ENCODE peak calls at places on chromosomes 1 and 21, in six cellular contexts. G, A, W, O, B and J are unnamed samples.

GRCh38 chr1:150562384-150563339 is 13.5 kb downstream of the ADAMTSL4 start:
- DNase-seq in G (no peak), A (no peak), W (no peak), O (no peak), B (peak), J (no peak)

GRCh38 chr1:206985162-206985749 is 15.0 kb upstream of the FCAMR start:
- DNase-seq in G (no peak), A (no peak), W (no peak), O (no peak), B (no peak), J (no peak)

GRCh38 chr1:19313636-19313959 is 1.5 kb downstream of the SLC66A1 start:
- DNase-seq in G (no peak), A (no peak), W (no peak), O (no peak), B (no peak), J (peak)

GRCh38 chr1:173014145-173014544 is 36.6 kb downstream of the TNFSF18 start:
- DNase-seq in G (no peak), A (no peak), W (no peak), O (no peak), B (no peak), J (no peak)

GRCh38 chr1:212651977-212652376 is 43.4 kb downstream of the ATF3 start:
- DNase-seq in G (no peak), A (no peak), W (no peak), O (no peak), B (no peak), J (no peak)

GRCh38 chr1:209886219-209886536 is 51.8 kb upstream of the SYT14 start:
- DNase-seq in G (no peak), A (no peak), W (no peak), O (no peak), B (no peak), J (no peak)

GRCh38 chr1:115977481-115978258 is 1.4 kb downstream of the SLC22A15 start:
- DNase-seq in G (no peak), A (no peak), W (no peak), O (peak), B (no peak), J (no peak)

GRCh38 chr1:18991585-18991984 is 35.1 kb upstream of the IFFO2 start:
- DNase-seq in G (no peak), A (no peak), W (no peak), O (no peak), B (no peak), J (peak)

GRCh38 chr1:76330993-76331603 is 256.6 kb downstream of the ST6GALNAC3 start:
- DNase-seq in G (peak), A (peak), W (peak), O (peak), B (no peak), J (peak)

GRCh38 chr1:224722838-224723237 is 106.7 kb downstream of the CNIH3 start:
- DNase-seq in G (no peak), A (no peak), W (no peak), O (no peak), B (no peak), J (no peak)

GRCh38 chr1:119373465-119373864 is 4.9 kb downstream of the HAO2 start:
- DNase-seq in G (no peak), A (peak), W (peak), O (no peak), B (no peak), J (no peak)

GRCh38 chr1:57489342-57490036 is 65.6 kb upstream of the DAB1 start:
- DNase-seq in G (peak), A (no peak), W (peak), O (no peak), B (no peak), J (no peak)

GRCh38 chr1:223872308-223872878 is 26.6 kb upstream of the TP53BP2 start:
- DNase-seq in G (no peak), A (no peak), W (no peak), O (no peak), B (no peak), J (no peak)

GRCh38 chr21:35048706-35049617 is at the start of gene RUNX1:
- DNase-seq in G (no peak), A (no peak), W (peak), O (no peak), B (peak), J (peak)

GRCh38 chr1:115183158-115183557 is 93.9 kb upstream of the TSPAN2 start:
- DNase-seq in G (no peak), A (no peak), W (no peak), O (no peak), B (no peak), J (no peak)

GRCh38 chr1:107559881-107560280 is 405.1 kb downstream of the VAV3 start:
- DNase-seq in G (no peak), A (no peak), W (no peak), O (no peak), B (no peak), J (no peak)

GRCh38 chr1:244865028-244865371 is 657 bp upstream of the HNRNPU start:
- DNase-seq in G (no peak), A (peak), W (no peak), O (peak), B (no peak), J (peak)

GRCh38 chr1:218367118-218367517 is 22.0 kb downstream of the TGFB2 start:
- DNase-seq in G (no peak), A (no peak), W (no peak), O (peak), B (no peak), J (no peak)

GRCh38 chr1:20732588-20733360 is at the start of gene SH2D5:
- DNase-seq in G (peak), A (peak), W (peak), O (peak), B (peak), J (peak)

GRCh38 chr1:1437033-1437903 is 1.8 kb downstream of the VWA1 start:
- DNase-seq in G (no peak), A (no peak), W (no peak), O (no peak), B (no peak), J (no peak)

GRCh38 chr1:86388228-86388627 is 7.9 kb downstream of the ODF2L start:
- DNase-seq in G (no peak), A (no peak), W (no peak), O (no peak), B (no peak), J (no peak)

GRCh38 chr1:152049291-152050073 is 12.7 kb upstream of the S100A11 start:
- DNase-seq in G (no peak), A (no peak), W (peak), O (no peak), B (no peak), J (no peak)

GRCh38 chr1:20660363-20661234 is 570 bp downstream of the DDOST start:
- DNase-seq in G (no peak), A (no peak), W (no peak), O (no peak), B (no peak), J (no peak)

GRCh38 chr1:53643881-53644390 is 95.0 kb downstream of the GLIS1 start:
- DNase-seq in G (no peak), A (no peak), W (no peak), O (no peak), B (no peak), J (no peak)

GRCh38 chr1:220761688-220762427 is 13.7 kb downstream of the MTARC2 start:
- DNase-seq in G (no peak), A (no peak), W (no peak), O (peak), B (no peak), J (no peak)

GRCh38 chr1:211541715-211542477 is 37.1 kb downstream of the SLC30A1 start:
- DNase-seq in G (no peak), A (no peak), W (peak), O (peak), B (no peak), J (no peak)

GRCh38 chr1:33081554-33082305 is 777 bp downstream of the AZIN2 start:
- DNase-seq in G (no peak), A (no peak), W (no peak), O (no peak), B (no peak), J (peak)

GRCh38 chr1:83555871-83556270 is 443.1 kb downstream of the TTLL7 start:
- DNase-seq in G (no peak), A (no peak), W (no peak), O (no peak), B (no peak), J (no peak)

GRCh38 chr1:15370781-15371467 is 38.8 kb upstream of the EFHD2 start:
- DNase-seq in G (no peak), A (no peak), W (peak), O (peak), B (no peak), J (no peak)

GRCh38 chr1:222616535-222616934 is 1.4 kb upstream of the MIA3 start:
- DNase-seq in G (no peak), A (no peak), W (peak), O (peak), B (no peak), J (no peak)

GRCh38 chr1:228291906-228292608 is 84.2 kb downstream of the OBSCN start:
- DNase-seq in G (no peak), A (no peak), W (no peak), O (no peak), B (no peak), J (no peak)

GRCh38 chr1:10489291-10490055 is 14.7 kb downstream of the PEX14 start:
- DNase-seq in G (no peak), A (no peak), W (no peak), O (no peak), B (no peak), J (no peak)

GRCh38 chr21:42063578-42064521 is 7.3 kb upstream of the UMODL1 start:
- DNase-seq in G (no peak), A (no peak), W (no peak), O (no peak), B (peak), J (no peak)
- TF ChIP-seq BHLHE40 in G (no peak), A (no peak), W (no peak), O (no peak), B (peak), J (no peak)

GRCh38 chr21:38470762-38471161 is 27.5 kb downstream of the ERG start:
- DNase-seq in G (no peak), A (peak), W (no peak), O (no peak), B (no peak), J (no peak)

GRCh38 chr21:38472709-38473108 is 25.6 kb downstream of the ERG start:
- DNase-seq in G (no peak), A (no peak), W (no peak), O (no peak), B (no peak), J (no peak)

GRCh38 chr21:38468989-38469388 is 29.3 kb downstream of the ERG start:
- DNase-seq in G (no peak), A (peak), W (no peak), O (peak), B (no peak), J (no peak)

GRCh38 chr21:38474124-38474523 is 24.2 kb downstream of the ERG start:
- DNase-seq in G (no peak), A (no peak), W (no peak), O (no peak), B (no peak), J (no peak)

GRCh38 chr21:38471766-38472165 is 26.5 kb downstream of the ERG start:
- DNase-seq in G (no peak), A (no peak), W (no peak), O (no peak), B (no peak), J (no peak)
- TF ChIP-seq BHLHE40 in G (no peak), A (no peak), W (no peak), O (no peak), B (no peak), J (no peak)

GRCh38 chr1:37605806-37606474 is 10.2 kb upstream of the GNL2 start:
- DNase-seq in G (no peak), A (no peak), W (no peak), O (no peak), B (no peak), J (no peak)

GRCh38 chr1:37601441-37601840 is 5.7 kb upstream of the GNL2 start:
- DNase-seq in G (no peak), A (no peak), W (no peak), O (no peak), B (no peak), J (no peak)

GRCh38 chr1:37599940-37600339 is 4.2 kb upstream of the GNL2 start:
- DNase-seq in G (no peak), A (no peak), W (no peak), O (no peak), B (no peak), J (no peak)

GRCh38 chr1:37605061-37605650 is 9.4 kb upstream of the GNL2 start:
- DNase-seq in G (no peak), A (no peak), W (no peak), O (peak), B (no peak), J (peak)

DNA sequence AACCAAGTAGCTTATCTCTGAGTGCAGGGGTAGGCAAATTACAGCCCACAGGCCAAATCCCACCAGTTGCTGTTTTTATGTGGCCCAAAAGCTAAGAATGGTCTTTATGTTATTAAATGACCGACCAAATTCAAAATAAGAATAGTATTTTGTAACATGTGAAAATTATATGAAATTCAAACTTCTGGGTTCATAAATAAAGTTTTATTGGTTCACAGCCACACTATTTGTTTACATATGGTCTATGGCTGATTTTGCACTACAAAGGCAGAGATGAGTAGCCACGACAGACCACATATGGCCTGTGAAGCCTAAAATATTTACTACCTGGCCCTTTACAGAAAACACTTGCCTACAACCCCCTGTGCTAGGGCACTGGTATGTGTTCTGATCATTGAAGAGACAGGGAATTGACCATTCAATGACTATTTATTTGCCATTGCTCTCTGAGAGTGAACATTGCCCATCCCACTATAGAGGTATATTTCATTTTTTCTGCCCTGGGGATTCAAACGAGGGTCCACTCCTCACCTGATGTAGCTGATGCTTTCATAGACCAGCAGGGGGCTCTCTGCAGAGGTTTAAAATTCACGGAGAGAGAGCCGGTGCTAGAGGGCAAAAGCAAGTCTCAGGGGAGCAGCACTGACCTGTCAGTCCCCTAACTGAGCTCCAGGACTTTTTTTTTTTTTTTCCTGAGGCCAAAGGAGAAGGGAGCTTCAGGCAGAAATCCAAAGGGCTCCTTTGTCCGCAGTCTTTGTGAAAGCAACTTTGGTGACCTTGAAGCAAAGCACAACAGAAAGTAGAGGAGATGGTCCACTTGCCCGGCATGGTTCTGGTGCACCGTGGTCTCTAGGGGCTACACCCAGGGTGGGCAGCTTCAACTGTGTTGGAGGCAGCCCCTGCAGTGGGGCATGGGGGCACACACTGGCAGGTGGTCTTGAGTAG is 7.3 kb upstream of the GNL2 start:
- DNase-seq in G (peak), A (peak), W (peak), O (peak), B (no peak), J (peak)
- TF ChIP-seq BHLHE40 in G (no peak), A (no peak), W (no peak), O (no peak), B (no peak), J (no peak)

GRCh38 chr1:25758466-25759070 is 41.4 kb upstream of the SELENON start:
- DNase-seq in G (no peak), A (no peak), W (no peak), O (peak), B (no peak), J (no peak)
- TF ChIP-seq BHLHE40 in G (no peak), A (no peak), W (no peak), O (no peak), B (no peak), J (no peak)

GRCh38 chr1:27402349-27402754 is 9.9 kb downstream of the GPR3 start:
- DNase-seq in G (no peak), A (no peak), W (peak), O (peak), B (no peak), J (no peak)

GRCh38 chr1:27398405-27399149 is 6.2 kb downstream of the GPR3 start:
- DNase-seq in G (no peak), A (no peak), W (no peak), O (no peak), B (no peak), J (no peak)

GRCh38 chr1:27400963-27401341 is 8.5 kb downstream of the GPR3 start:
- DNase-seq in G (no peak), A (no peak), W (no peak), O (no peak), B (no peak), J (no peak)

GRCh38 chr1:27399251-27399885 is 6.9 kb downstream of the GPR3 start:
- DNase-seq in G (no peak), A (no peak), W (no peak), O (no peak), B (no peak), J (no peak)

GRCh38 chr1:27400035-27400962 is 7.9 kb downstream of the GPR3 start:
- DNase-seq in G (no peak), A (no peak), W (no peak), O (no peak), B (no peak), J (no peak)
- TF ChIP-seq BHLHE40 in G (no peak), A (no peak), W (no peak), O (no peak), B (no peak), J (no peak)

GRCh38 chr1:61181016-61181560 is 98.7 kb downstream of the NFIA start:
- DNase-seq in G (no peak), A (no peak), W (no peak), O (no peak), B (no peak), J (no peak)

GRCh38 chr1:61183471-61184034 is 101.2 kb downstream of the NFIA start:
- DNase-seq in G (no peak), A (no peak), W (peak), O (peak), B (no peak), J (peak)

GRCh38 chr1:61184035-61184713 is 101.8 kb downstream of the NFIA start:
- DNase-seq in G (peak), A (peak), W (peak), O (peak), B (no peak), J (peak)

GRCh38 chr1:61184714-61185106 is 102.3 kb downstream of the NFIA start:
- DNase-seq in G (no peak), A (no peak), W (no peak), O (no peak), B (no peak), J (no peak)

GRCh38 chr1:61182049-61182448 is 99.7 kb downstream of the NFIA start:
- DNase-seq in G (no peak), A (peak), W (peak), O (no peak), B (no peak), J (no peak)
- TF ChIP-seq BHLHE40 in G (no peak), A (no peak), W (peak), O (no peak), B (no peak), J (no peak)

GRCh38 chr1:41404308-41404755 is 43.1 kb downstream of the FOXO6 start:
- DNase-seq in G (no peak), A (peak), W (no peak), O (no peak), B (no peak), J (no peak)
- TF ChIP-seq BHLHE40 in G (no peak), A (no peak), W (no peak), O (no peak), B (no peak), J (no peak)

GRCh38 chr1:68131261-68131660 is 80.8 kb upstream of the DIRAS3 start:
- DNase-seq in G (no peak), A (no peak), W (no peak), O (no peak), B (no peak), J (no peak)

GRCh38 chr1:68132426-68133130 is 82.2 kb upstream of the DIRAS3 start:
- DNase-seq in G (no peak), A (no peak), W (no peak), O (no peak), B (no peak), J (no peak)

GRCh38 chr1:68141079-68141800 is 90.8 kb upstream of the DIRAS3 start:
- DNase-seq in G (no peak), A (no peak), W (peak), O (no peak), B (no peak), J (no peak)

GRCh38 chr1:68140536-68140935 is 90.1 kb upstream of the DIRAS3 start:
- DNase-seq in G (no peak), A (no peak), W (peak), O (no peak), B (no peak), J (no peak)

DNA sequence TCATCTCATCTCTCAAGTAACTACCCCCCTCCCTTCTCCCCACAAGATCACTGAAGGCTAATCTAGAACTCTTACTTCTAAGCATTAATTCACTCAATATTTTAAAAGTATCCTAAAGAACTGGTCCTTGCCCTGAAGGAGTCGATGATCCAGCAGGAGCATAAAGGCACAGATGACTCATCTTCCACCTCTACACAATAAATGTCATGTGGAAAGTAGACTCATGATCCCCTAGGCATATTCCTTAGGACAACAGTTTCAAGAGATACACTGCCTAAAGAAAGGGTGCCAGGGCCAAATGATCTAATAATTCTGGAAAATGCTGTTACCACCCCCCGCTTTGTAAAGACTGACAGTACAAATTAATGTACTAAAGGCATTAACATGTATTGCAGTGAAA is 85.8 kb upstream of the DIRAS3 start:
- DNase-seq in G (no peak), A (no peak), W (peak), O (no peak), B (no peak), J (no peak)
- TF ChIP-seq BHLHE40 in G (no peak), A (no peak), W (no peak), O (no peak), B (no peak), J (no peak)